ENCODE peak calls at places on chromosomes 3 and 15, in four cellular contexts. I is mesothelial cell of epicardium, V is heart left ventricle, Y is PC-3. T is an unnamed sample.

GRCh38 chr15:92069308-92070244 is 216.1 kb downstream of the SLCO3A1 start:
- DNase-seq in I (no peak), Y (peak), V (no peak), T (peak)

GRCh38 chr3:4550957-4551754 is 58.0 kb downstream of the ITPR1 start:
- DNase-seq in I (no peak), V (no peak), Y (no peak), T (no peak)

GRCh38 chr3:187823802-187824201 is 78.5 kb upstream of the BCL6 start:
- DNase-seq in I (no peak), V (no peak), Y (no peak), T (no peak)

GRCh38 chr3:49554639-49555265 is 475 bp downstream of the BSN start:
- DNase-seq in Y (peak), V (peak), I (peak), T (peak)

GRCh38 chr3:187999821-188000220 is 154.1 kb upstream of the LPP start:
- DNase-seq in Y (no peak), I (no peak), V (no peak), T (no peak)

GRCh38 chr3:65356331-65357286 is 668.8 kb upstream of the ADAMTS9 start:
- DNase-seq in V (no peak), Y (no peak), I (no peak), T (no peak)

GRCh38 chr3:119195911-119196310 is 22.5 kb downstream of the UPK1B start:
- DNase-seq in Y (peak), I (no peak), V (no peak), T (no peak)

GRCh38 chr3:130801473-130801872 is 54.8 kb upstream of the PIK3R4 start:
- DNase-seq in V (no peak), Y (no peak), I (no peak), T (no peak)

GRCh38 chr3:8561365-8561764 is 59.7 kb downstream of the LMCD1 start:
- DNase-seq in Y (no peak), V (peak), I (no peak), T (no peak)

GRCh38 chr15:47184405-47185221 is 532.7 kb upstream of the SEMA6D start:
- DNase-seq in V (peak), Y (no peak), I (no peak), T (no peak)

GRCh38 chr15:40313531-40314398 is 6.0 kb upstream of the PLCB2 start:
- DNase-seq in I (no peak), V (peak), Y (peak), T (peak)

GRCh38 chr15:78034495-78035191 is 42.9 kb downstream of the TBC1D2B start:
- DNase-seq in Y (no peak), I (no peak), V (no peak), T (peak)
- TF ChIP-seq CTCF in Y (no peak), I (no peak), V (no peak), T (no peak)

GRCh38 chr15:58284293-58284692 is 146.1 kb downstream of the AQP9 start:
- DNase-seq in V (no peak), I (no peak), Y (peak), T (no peak)
- TF ChIP-seq CTCF in V (no peak), I (no peak), Y (no peak), T (no peak)

GRCh38 chr3:27287052-27287451 is 82.1 kb downstream of the NEK10 start:
- DNase-seq in V (no peak), I (no peak), Y (no peak), T (no peak)
- TF ChIP-seq CTCF in V (no peak), I (no peak), Y (no peak), T (no peak)

DNA sequence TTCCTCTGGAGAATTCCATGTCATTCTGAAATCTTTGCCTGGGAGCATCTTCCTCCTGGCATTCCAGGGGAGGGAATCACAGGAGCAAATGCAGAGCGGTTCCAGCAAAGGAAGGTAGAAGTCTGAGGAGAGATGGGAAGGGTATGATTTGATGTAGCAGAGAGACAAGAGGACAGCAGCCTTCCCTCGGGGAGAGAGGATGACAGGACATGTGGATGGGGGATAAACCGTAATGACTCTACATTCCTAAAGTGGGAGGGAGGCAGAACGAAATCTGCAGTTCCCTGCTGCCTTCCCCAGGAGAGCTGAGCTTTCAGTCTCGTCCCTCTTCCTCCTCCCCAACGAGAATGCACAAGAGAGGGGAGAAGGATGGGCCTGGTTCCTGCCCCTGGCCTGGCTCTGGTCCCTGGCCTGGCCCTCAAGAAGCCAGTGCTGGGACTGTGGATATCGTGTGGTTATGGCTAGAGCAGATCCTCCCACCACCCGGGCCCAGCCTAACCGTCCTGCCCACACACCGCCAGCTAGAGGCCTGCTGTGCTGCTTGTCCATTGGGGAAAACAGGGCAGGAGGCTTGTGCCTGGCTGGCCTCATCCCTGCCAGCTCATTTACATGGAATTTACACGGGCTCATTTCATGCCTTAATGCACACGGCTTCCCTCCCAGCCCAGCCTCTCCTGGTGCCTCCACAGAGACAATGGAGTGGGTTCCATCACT is 26.6 kb downstream of the SEMA7A start:
- DNase-seq in I (no peak), V (no peak), Y (peak), T (no peak)
- TF ChIP-seq CTCF in I (no peak), V (no peak), Y (no peak), T (no peak)

DNA sequence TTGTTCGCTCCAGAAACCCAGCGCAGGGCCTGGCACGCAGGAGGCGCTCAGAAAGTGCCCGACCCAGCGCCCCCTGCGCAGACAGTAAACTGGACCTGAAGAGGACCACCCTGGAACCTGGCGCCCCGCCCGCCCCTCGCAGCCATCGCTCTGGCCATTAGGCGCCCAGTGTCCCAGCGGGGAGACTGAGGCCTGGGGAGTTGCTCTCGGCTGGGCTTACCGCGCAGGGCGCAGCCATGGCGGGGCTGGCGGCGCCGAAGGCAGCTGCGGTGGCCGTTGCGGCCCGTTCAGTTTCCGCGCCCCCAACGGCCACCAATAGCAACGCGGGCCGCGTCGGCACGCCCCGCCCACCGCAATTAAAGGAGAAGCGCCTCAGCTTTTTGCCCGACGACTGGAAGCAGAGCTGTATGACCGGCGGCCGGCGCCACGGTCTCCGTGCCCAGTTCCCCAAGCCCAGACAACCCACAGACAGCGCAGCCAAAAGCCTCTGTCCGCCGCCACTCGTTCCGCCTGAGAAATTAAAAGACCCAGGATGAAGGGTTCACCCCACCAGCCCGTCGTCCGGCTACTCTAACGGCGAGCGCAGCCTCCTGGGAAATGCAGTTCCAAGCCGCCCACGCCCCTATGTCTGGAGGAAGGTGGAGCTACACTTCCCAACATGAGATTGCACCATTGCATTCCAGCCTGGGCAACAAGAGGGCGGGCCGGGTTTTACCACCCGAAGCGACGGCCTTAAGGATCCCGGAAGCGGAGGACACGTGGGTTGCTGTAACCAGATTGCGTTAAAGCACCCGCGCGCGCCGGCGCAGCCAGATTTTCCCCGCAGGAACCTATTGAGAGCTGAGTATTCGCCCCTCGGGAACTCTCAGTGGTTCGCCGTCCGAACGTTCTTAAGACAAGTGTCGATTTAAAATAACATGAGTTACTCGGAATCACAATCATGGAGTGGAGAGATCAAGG is at the start of gene POC1A:
- DNase-seq in I (peak), V (peak), Y (peak), T (peak)
- TF ChIP-seq CTCF in I (no peak), V (no peak), Y (no peak), T (peak)

GRCh38 chr3:152539191-152539764 is 270.5 kb downstream of the MBNL1 start:
- DNase-seq in V (no peak), Y (no peak), I (no peak), T (no peak)
- TF ChIP-seq CTCF in V (no peak), Y (peak), I (no peak), T (no peak)

DNA sequence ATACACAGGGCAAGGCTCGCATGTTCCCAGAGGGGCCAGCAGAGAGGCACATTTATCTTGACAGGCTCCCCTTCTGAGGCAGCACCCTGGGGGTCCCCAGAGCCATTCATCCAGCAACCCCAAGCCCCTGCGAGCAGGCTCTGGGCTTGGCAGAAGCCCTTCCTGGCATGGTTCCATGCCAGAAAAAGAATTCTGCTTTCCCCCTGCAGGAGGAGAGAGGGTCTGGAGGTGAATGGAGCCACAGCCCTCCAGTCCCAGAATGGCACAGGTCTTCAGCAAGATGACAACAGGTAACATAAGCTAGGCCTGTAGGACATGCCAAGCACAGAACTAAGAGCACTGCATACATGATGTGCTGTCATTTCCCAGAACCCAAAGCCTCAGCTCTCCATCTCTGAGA is 121.7 kb downstream of the ALDH1A2 start:
- DNase-seq in I (no peak), Y (no peak), V (no peak), T (no peak)
- TF ChIP-seq CTCF in I (no peak), Y (no peak), V (no peak), T (no peak)

GRCh38 chr15:75955720-75956119 is 52.0 kb downstream of the FBXO22 start:
- DNase-seq in I (no peak), Y (no peak), V (no peak), T (no peak)

GRCh38 chr15:75966073-75966472 is 46.2 kb downstream of the NRG4 start:
- DNase-seq in I (no peak), Y (peak), V (no peak), T (no peak)

DNA sequence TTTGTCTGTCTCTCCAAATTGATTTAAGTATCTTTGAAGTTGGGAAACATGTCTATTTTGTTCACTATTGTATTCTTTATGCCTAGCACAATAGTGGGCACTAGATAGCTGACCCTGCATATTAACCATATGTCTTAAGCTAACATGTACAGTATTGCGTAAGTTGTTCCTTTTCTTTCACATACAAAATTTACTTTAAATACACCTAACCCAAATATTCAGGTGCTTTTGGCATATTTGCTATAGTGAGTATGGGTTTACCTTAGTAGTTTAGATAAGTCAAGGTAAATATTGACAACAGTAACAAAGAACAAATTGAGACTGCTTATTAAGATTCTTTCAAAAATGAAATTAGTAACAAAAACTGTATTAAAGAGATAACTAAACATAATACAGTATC is 50.9 kb downstream of the NRG4 start:
- DNase-seq in V (no peak), I (no peak), Y (no peak), T (no peak)
- TF ChIP-seq CTCF in V (no peak), I (no peak), Y (no peak), T (no peak)